ENCODE peak calls at places on chromosome 1, in seven cellular contexts. J is NT2/D1; E is stimulated activated CD4-positive, alpha-beta T cell treated with anti-CD3 and anti-CD28 coated beads, Interleukin-12 subunit alpha, Interleukin-12 subunit beta, amount 100 ng/mL, for 4 hours; Y is fibroblast of lung; I is posterior cingulate gyrus; G is mucosa of descending colon; A is AG09319. C is an unnamed sample.

GRCh38 chr1:203033917-203034316 is 7.6 kb downstream of the PPFIA4 start:
- DNase-seq in J (no peak), E (no peak), Y (no peak), I (no peak), G (no peak), A (no peak), C (no peak)

GRCh38 chr1:227318852-227319607 is 738 bp upstream of the CDC42BPA start:
- DNase-seq in J (peak), E (no peak), Y (peak), I (peak), G (peak), A (no peak), C (no peak)

GRCh38 chr1:228009116-228009827 is 2.5 kb downstream of the WNT3A start:
- DNase-seq in J (no peak), E (no peak), Y (no peak), I (no peak), G (no peak), A (no peak), C (peak)

GRCh38 chr1:73755649-73756048 is 442.3 kb downstream of the LRRIQ3 start:
- DNase-seq in J (no peak), E (no peak), Y (no peak), I (no peak), G (no peak), A (no peak), C (no peak)

GRCh38 chr1:38246955-38247952 is 200.7 kb upstream of the POU3F1 start:
- DNase-seq in J (no peak), E (no peak), Y (peak), I (no peak), G (peak), A (no peak), C (no peak)

GRCh38 chr1:231757101-231757404 is 130.5 kb downstream of the DISC1 start:
- DNase-seq in J (no peak), E (no peak), Y (no peak), I (no peak), G (no peak), A (no peak), C (no peak)

GRCh38 chr1:189708674-189709073 is 769.0 kb downstream of the BRINP3 start:
- DNase-seq in J (peak), E (no peak), Y (peak), I (no peak), G (no peak), A (no peak), C (no peak)

GRCh38 chr1:55575571-55576279 is 360.6 kb upstream of the USP24 start:
- DNase-seq in J (no peak), E (no peak), Y (peak), I (peak), G (peak), A (no peak), C (no peak)

GRCh38 chr1:107681001-107681479 is 283.9 kb downstream of the VAV3 start:
- DNase-seq in J (no peak), E (no peak), Y (no peak), I (no peak), G (no peak), A (no peak), C (no peak)

GRCh38 chr1:210342986-210343780 is 14.5 kb downstream of the HHAT start:
- DNase-seq in J (no peak), E (no peak), Y (no peak), I (no peak), G (no peak), A (no peak), C (no peak)

GRCh38 chr1:115430717-115431116 is 92.7 kb upstream of the NGF start:
- DNase-seq in J (no peak), E (no peak), Y (peak), I (no peak), G (no peak), A (peak), C (no peak)

GRCh38 chr1:19758227-19758830 is 41.4 kb downstream of the TMCO4 start:
- DNase-seq in J (no peak), E (no peak), Y (peak), I (no peak), G (no peak), A (peak), C (no peak)

GRCh38 chr1:232613752-232614381 is 16.1 kb downstream of the SIPA1L2 start:
- DNase-seq in J (no peak), E (no peak), Y (peak), I (no peak), G (no peak), A (no peak), C (no peak)

GRCh38 chr1:207828485-207829158 is 76.8 kb downstream of the CD46 start:
- DNase-seq in J (peak), E (peak), Y (peak), I (peak), G (peak), A (peak), C (peak)

GRCh38 chr1:210360852-210361477 is 32.3 kb downstream of the HHAT start:
- DNase-seq in J (peak), E (no peak), Y (peak), I (no peak), G (no peak), A (no peak), C (no peak)

GRCh38 chr1:45864765-45865164 is 61.4 kb downstream of the MAST2 start:
- DNase-seq in J (no peak), E (no peak), Y (peak), I (no peak), G (no peak), A (no peak), C (no peak)

GRCh38 chr1:218459878-218460277 is 114.7 kb downstream of the TGFB2 start:
- DNase-seq in J (peak), E (no peak), Y (peak), I (no peak), G (no peak), A (no peak), C (no peak)

GRCh38 chr1:154711416-154711815 is 103.4 kb upstream of the ADAR start:
- DNase-seq in J (no peak), E (no peak), Y (no peak), I (no peak), G (no peak), A (no peak), C (no peak)

GRCh38 chr1:28104866-28105467 is 16.6 kb upstream of the EYA3 start:
- DNase-seq in J (peak), E (no peak), Y (peak), I (peak), G (peak), A (no peak), C (no peak)

GRCh38 chr1:97331165-97331564 is 589.7 kb downstream of the DPYD start:
- DNase-seq in J (no peak), E (no peak), Y (no peak), I (no peak), G (no peak), A (no peak), C (no peak)

GRCh38 chr1:116900471-116901365 is 9.0 kb upstream of the PTGFRN start:
- DNase-seq in J (no peak), E (no peak), Y (no peak), I (no peak), G (no peak), A (no peak), C (no peak)

GRCh38 chr1:154157520-154158306 is 2.8 kb upstream of the NUP210L start:
- DNase-seq in J (no peak), E (peak), Y (peak), I (no peak), G (no peak), A (no peak), C (no peak)

GRCh38 chr1:101748077-101748476 is 248.6 kb downstream of the OLFM3 start:
- DNase-seq in J (no peak), E (no peak), Y (no peak), I (no peak), G (no peak), A (no peak), C (no peak)

GRCh38 chr1:21961337-21961736 is 15.5 kb upstream of the CELA3B start:
- DNase-seq in J (no peak), E (no peak), Y (no peak), I (no peak), G (no peak), A (no peak), C (no peak)

GRCh38 chr1:77889240-77889637 is 815 bp downstream of the NEXN start:
- DNase-seq in J (peak), E (no peak), Y (peak), I (no peak), G (no peak), A (no peak), C (no peak)

GRCh38 chr1:53303651-53304515 is 24.0 kb downstream of the LRP8 start:
- DNase-seq in J (no peak), E (no peak), Y (peak), I (no peak), G (no peak), A (no peak), C (no peak)

GRCh38 chr1:173393655-173393993 is 83.5 kb upstream of the PRDX6 start:
- DNase-seq in J (no peak), E (no peak), Y (peak), I (no peak), G (no peak), A (peak), C (no peak)

C was measured in posterior vena cava.